ENCODE peak calls at places on chromosomes 4 and X, in ten cellular contexts. One of them, this sample, is unnamed.

GRCh38 chr4:98482847-98483806 is 175.3 kb downstream of the TSPAN5 start:
- DNase-seq in A549: peak; percentile 46
- DNase-seq in cerebellar cortex: no peak
- DNase-seq in ecto neural progenitor cell: no peak
- DNase-seq in sigmoid colon: no peak
- DNase-seq in A673: no peak
- DNase-seq in BE2C: no peak
- DNase-seq in left colon: no peak
- DNase-seq in cardiac fibroblast: no peak
- DNase-seq in ELR: peak; percentile 86
- DNase-seq in this sample: no peak

GRCh38 chr4:62528874-62529273 is 1328.7 kb downstream of the ADGRL3 start:
- DNase-seq in BE2C: no peak
- DNase-seq in A673: no peak
- DNase-seq in A549: no peak
- DNase-seq in cardiac fibroblast: no peak
- DNase-seq in sigmoid colon: no peak
- DNase-seq in cerebellar cortex: no peak
- DNase-seq in ecto neural progenitor cell: no peak
- DNase-seq in left colon: no peak
- DNase-seq in ELR: no peak
- DNase-seq in this sample: no peak

GRCh38 chr4:172962564-172963353 is 205.9 kb upstream of the GALNT7 start:
- DNase-seq in left colon: peak; percentile 84
- DNase-seq in cardiac fibroblast: peak; percentile 16
- DNase-seq in sigmoid colon: peak; percentile 90
- DNase-seq in A673: peak; percentile 57
- DNase-seq in A549: peak; percentile 13
- DNase-seq in BE2C: no peak
- DNase-seq in ELR: peak; percentile 45
- DNase-seq in cerebellar cortex: no peak
- DNase-seq in ecto neural progenitor cell: no peak
- DNase-seq in this sample: peak; percentile 81

GRCh38 chr4:116387942-116388474 is 697.4 kb downstream of the TRAM1L1 start:
- DNase-seq in A549: no peak
- DNase-seq in ELR: no peak
- DNase-seq in A673: no peak
- DNase-seq in ecto neural progenitor cell: no peak
- DNase-seq in cardiac fibroblast: no peak
- DNase-seq in cerebellar cortex: no peak
- DNase-seq in left colon: no peak
- DNase-seq in sigmoid colon: no peak
- DNase-seq in BE2C: no peak
- DNase-seq in this sample: no peak

GRCh38 chr4:145881991-145882390 is 56.6 kb downstream of the ZNF827 start:
- DNase-seq in A673: no peak
- DNase-seq in ecto neural progenitor cell: no peak
- DNase-seq in cerebellar cortex: peak; percentile 64
- DNase-seq in BE2C: no peak
- DNase-seq in A549: no peak
- DNase-seq in left colon: peak; percentile 89
- DNase-seq in cardiac fibroblast: no peak
- DNase-seq in sigmoid colon: no peak
- DNase-seq in ELR: no peak
- DNase-seq in this sample: peak; percentile 34

GRCh38 chr4:73721901-73722300 is 18.5 kb upstream of the CXCL8 start:
- DNase-seq in A673: no peak
- DNase-seq in sigmoid colon: no peak
- DNase-seq in ELR: peak; percentile 92
- DNase-seq in A549: no peak
- DNase-seq in cerebellar cortex: no peak
- DNase-seq in ecto neural progenitor cell: no peak
- DNase-seq in cardiac fibroblast: no peak
- DNase-seq in BE2C: no peak
- DNase-seq in left colon: no peak
- DNase-seq in this sample: no peak

GRCh38 chr4:26110493-26110892 is 196.5 kb downstream of the SMIM20 start:
- DNase-seq in cardiac fibroblast: no peak
- DNase-seq in left colon: no peak
- DNase-seq in ecto neural progenitor cell: no peak
- DNase-seq in cerebellar cortex: no peak
- DNase-seq in ELR: no peak
- DNase-seq in sigmoid colon: no peak
- DNase-seq in BE2C: no peak
- DNase-seq in A673: no peak
- DNase-seq in A549: no peak
- DNase-seq in this sample: peak; percentile 24

GRCh38 chr4:3644849-3645627 is 112.8 kb upstream of the LRPAP1 start:
- DNase-seq in BE2C: peak; percentile 68
- DNase-seq in sigmoid colon: no peak
- DNase-seq in cardiac fibroblast: peak; percentile 3
- DNase-seq in A549: peak; percentile 15
- DNase-seq in ELR: peak; percentile 57
- DNase-seq in left colon: no peak
- DNase-seq in ecto neural progenitor cell: no peak
- DNase-seq in cerebellar cortex: no peak
- DNase-seq in A673: peak; percentile 51
- DNase-seq in this sample: peak; percentile 20

GRCh38 chrX:10496345-10496965 is 123.9 kb downstream of the MID1 start:
- DNase-seq in left colon: no peak
- DNase-seq in sigmoid colon: no peak
- DNase-seq in A549: no peak
- DNase-seq in cardiac fibroblast: peak; percentile 85
- DNase-seq in BE2C: peak; percentile 12
- DNase-seq in ecto neural progenitor cell: no peak
- DNase-seq in cerebellar cortex: no peak
- DNase-seq in A673: no peak
- DNase-seq in ELR: peak; percentile 32
- DNase-seq in this sample: no peak

GRCh38 chr4:68927165-68927564 is 24.4 kb downstream of the UGT2A3 start:
- DNase-seq in ELR: no peak
- DNase-seq in cerebellar cortex: no peak
- DNase-seq in A673: peak; percentile 80
- DNase-seq in BE2C: no peak
- DNase-seq in cardiac fibroblast: no peak
- DNase-seq in A549: no peak
- DNase-seq in sigmoid colon: no peak
- DNase-seq in left colon: no peak
- DNase-seq in ecto neural progenitor cell: no peak
- DNase-seq in this sample: no peak

GRCh38 chr4:171880136-171880535 is 66.9 kb downstream of the GALNTL6 start:
- DNase-seq in BE2C: no peak
- DNase-seq in ecto neural progenitor cell: no peak
- DNase-seq in cardiac fibroblast: peak; percentile 54
- DNase-seq in ELR: peak; percentile 90
- DNase-seq in A673: peak; percentile 32
- DNase-seq in cerebellar cortex: no peak
- DNase-seq in sigmoid colon: no peak
- DNase-seq in left colon: no peak
- DNase-seq in A549: peak; percentile 1
- DNase-seq in this sample: no peak

GRCh38 chr4:81682492-81682891 is 210.8 kb upstream of the RASGEF1B start:
- DNase-seq in ELR: no peak
- DNase-seq in BE2C: no peak
- DNase-seq in A549: no peak
- DNase-seq in A673: no peak
- DNase-seq in cardiac fibroblast: no peak
- DNase-seq in left colon: no peak
- DNase-seq in cerebellar cortex: peak; percentile 69
- DNase-seq in sigmoid colon: no peak
- DNase-seq in ecto neural progenitor cell: no peak
- DNase-seq in this sample: peak; percentile 95

GRCh38 chr4:59904331-59904730 is 1295.8 kb upstream of the ADGRL3 start:
- DNase-seq in cardiac fibroblast: no peak
- DNase-seq in A549: no peak
- DNase-seq in sigmoid colon: no peak
- DNase-seq in cerebellar cortex: no peak
- DNase-seq in ELR: no peak
- DNase-seq in A673: no peak
- DNase-seq in left colon: no peak
- DNase-seq in BE2C: no peak
- DNase-seq in ecto neural progenitor cell: no peak
- DNase-seq in this sample: no peak

GRCh38 chr4:127055349-127055748 is 577.4 kb upstream of the INTU start:
- DNase-seq in sigmoid colon: no peak
- DNase-seq in A673: no peak
- DNase-seq in cerebellar cortex: peak; percentile 14
- DNase-seq in A549: no peak
- DNase-seq in ecto neural progenitor cell: no peak
- DNase-seq in ELR: no peak
- DNase-seq in cardiac fibroblast: peak; percentile 56
- DNase-seq in BE2C: peak; percentile 12
- DNase-seq in left colon: no peak
- DNase-seq in this sample: peak; percentile 86

GRCh38 chr4:143539670-143540023 is 26.1 kb downstream of the SMARCA5 start:
- DNase-seq in cerebellar cortex: no peak
- DNase-seq in BE2C: no peak
- DNase-seq in ELR: no peak
- DNase-seq in A549: no peak
- DNase-seq in ecto neural progenitor cell: no peak
- DNase-seq in cardiac fibroblast: no peak
- DNase-seq in sigmoid colon: no peak
- DNase-seq in A673: no peak
- DNase-seq in left colon: no peak
- DNase-seq in this sample: no peak

GRCh38 chr4:163193717-163194116 is 27.0 kb upstream of the NAF1 start:
- DNase-seq in sigmoid colon: no peak
- DNase-seq in cardiac fibroblast: no peak
- DNase-seq in left colon: no peak
- DNase-seq in BE2C: no peak
- DNase-seq in ecto neural progenitor cell: no peak
- DNase-seq in A549: no peak
- DNase-seq in A673: no peak
- DNase-seq in cerebellar cortex: no peak
- DNase-seq in ELR: no peak
- DNase-seq in this sample: no peak